ENCODE peak calls at places on chromosomes 2 and 18, in seven cellular contexts. H is osteoblast, V is heart left ventricle, B is HepG2, M is heart right ventricle, Y is GM23338, K is NT2/D1. T is an unnamed sample.

GRCh38 chr2:96868555-96869280 is 1.2 kb downstream of the SEMA4C start:
- DNase-seq in H (peak), V (peak), B (peak), M (peak), Y (peak), K (no peak), T (peak)

GRCh38 chr2:201855356-201855755 is 49.0 kb downstream of the CDK15 start:
- DNase-seq in H (no peak), V (no peak), B (no peak), M (no peak), Y (no peak), K (no peak), T (no peak)

GRCh38 chr18:53033128-53033527 is 693.1 kb downstream of the DCC start:
- DNase-seq in H (no peak), V (no peak), B (no peak), M (no peak), Y (no peak), K (no peak), T (no peak)

GRCh38 chr2:26716769-26717168 is 24.2 kb downstream of the KCNK3 start:
- DNase-seq in H (no peak), V (no peak), B (no peak), M (no peak), Y (no peak), K (no peak), T (no peak)

GRCh38 chr18:27713727-27714080 is 463.2 kb downstream of the CDH2 start:
- DNase-seq in H (peak), V (no peak), B (no peak), M (no peak), Y (no peak), K (no peak), T (peak)

GRCh38 chr2:108574332-108574731 is 40.1 kb downstream of the LIMS1 start:
- DNase-seq in H (no peak), V (no peak), B (no peak), M (no peak), Y (no peak), K (no peak), T (no peak)

GRCh38 chr18:11951390-11951851 is 29.9 kb upstream of the IMPA2 start:
- DNase-seq in H (no peak), V (no peak), B (no peak), M (no peak), Y (peak), K (no peak), T (no peak)

GRCh38 chr2:86772626-86773025 is 18.1 kb downstream of the CD8A start:
- DNase-seq in H (no peak), V (no peak), B (no peak), M (no peak), Y (no peak), K (no peak), T (no peak)

GRCh38 chr2:70123051-70123828 is 36.0 kb downstream of the PCBP1 start:
- DNase-seq in H (peak), V (peak), B (no peak), M (peak), Y (peak), K (peak), T (peak)

GRCh38 chr2:136765736-136766323 is 485 bp downstream of the THSD7B start:
- DNase-seq in H (peak), V (no peak), B (no peak), M (peak), Y (peak), K (no peak), T (peak)

GRCh38 chr18:75132931-75133525 is 75.9 kb downstream of the PTGR3 start:
- DNase-seq in H (peak), V (no peak), B (no peak), M (no peak), Y (no peak), K (no peak), T (no peak)

DNA sequence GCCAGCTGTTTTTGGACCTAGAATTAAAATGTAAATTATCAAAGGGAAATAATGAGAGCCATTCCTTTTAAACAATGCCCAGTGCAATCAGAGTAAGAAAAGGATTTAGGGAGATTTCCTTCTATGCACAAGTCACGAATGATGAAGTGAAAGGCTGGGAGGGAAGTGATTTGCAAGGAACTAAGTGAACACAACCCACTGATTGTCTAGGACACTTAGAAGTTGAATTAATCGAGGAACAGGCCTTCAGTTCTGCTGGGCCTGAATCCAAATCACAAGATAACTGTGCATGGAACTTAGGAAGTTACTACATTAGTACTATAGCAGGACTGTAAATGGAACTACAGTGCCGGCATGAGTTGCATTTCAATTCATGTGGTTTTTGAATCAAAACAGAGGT is 17.7 kb downstream of the MAP2 start:
- DNase-seq in H (no peak), V (no peak), B (no peak), M (no peak), Y (no peak), K (no peak), T (no peak)
- H3K4me3 ChIP-seq in H (no peak), V (no peak), B (no peak), M (no peak), Y (no peak), K (no peak), T (no peak)

GRCh38 chr2:187654535-187654934 is 100.3 kb upstream of the TFPI start:
- DNase-seq in H (no peak), V (peak), B (no peak), M (peak), Y (peak), K (no peak), T (no peak)

GRCh38 chr2:187655001-187655400 is 100.8 kb upstream of the TFPI start:
- DNase-seq in H (no peak), V (no peak), B (no peak), M (no peak), Y (peak), K (no peak), T (no peak)

GRCh38 chr2:187658952-187659525 is 104.8 kb upstream of the TFPI start:
- DNase-seq in H (no peak), V (no peak), B (peak), M (no peak), Y (peak), K (peak), T (peak)

GRCh38 chr2:187656123-187656522 is 101.9 kb upstream of the TFPI start:
- DNase-seq in H (no peak), V (no peak), B (no peak), M (no peak), Y (no peak), K (no peak), T (no peak)
- H3K4me3 ChIP-seq in H (no peak), V (no peak), B (no peak), M (no peak), Y (no peak), K (no peak), T (no peak)

DNA sequence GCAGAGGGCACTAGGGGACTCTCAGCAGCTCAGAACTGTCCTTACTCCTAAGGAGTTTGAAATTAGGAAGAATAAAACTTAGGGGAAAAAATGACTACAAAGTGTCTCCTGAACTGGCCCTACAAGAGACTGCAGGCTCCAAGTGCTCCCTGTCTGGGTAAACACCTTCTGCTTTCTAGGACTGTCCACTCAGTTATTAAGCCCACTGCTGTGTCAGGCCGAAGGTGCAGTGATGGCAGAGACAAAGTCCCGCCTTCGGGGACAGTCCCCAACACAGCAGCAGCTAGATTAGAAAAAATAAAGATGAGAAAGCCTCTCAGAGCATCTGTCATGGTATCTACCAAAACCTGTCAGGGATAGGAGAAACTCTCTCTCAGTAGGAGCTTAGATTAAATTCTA is 28.3 kb downstream of the TWIST2 start:
- DNase-seq in H (no peak), V (no peak), B (no peak), M (no peak), Y (no peak), K (no peak), T (no peak)
- H3K4me3 ChIP-seq in H (no peak), V (no peak), B (no peak), M (no peak), Y (no peak), K (no peak), T (no peak)

DNA sequence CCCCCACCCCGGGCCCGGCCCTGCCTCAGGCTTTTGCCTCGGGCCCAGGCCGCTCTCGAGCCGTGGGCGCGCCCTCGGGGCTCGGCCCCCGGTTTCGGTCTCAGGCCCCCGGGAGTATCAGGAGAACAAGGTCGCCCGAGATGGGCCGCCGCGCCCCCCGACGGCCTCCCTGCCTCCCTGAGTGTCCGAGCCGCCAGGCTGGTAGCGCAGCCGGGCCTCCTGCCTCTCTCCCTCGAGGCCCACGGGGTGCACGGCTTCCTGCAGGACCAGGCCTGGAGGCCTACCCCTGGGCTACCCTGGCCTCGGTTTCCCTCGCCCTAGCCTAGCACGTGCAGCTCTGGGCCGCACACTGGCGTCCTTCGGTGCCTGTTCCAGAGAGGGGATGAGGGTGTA is 8.4 kb downstream of the GBX2 start:
- DNase-seq in H (peak), V (no peak), B (no peak), M (no peak), Y (peak), K (no peak), T (no peak)
- H3K4me3 ChIP-seq in H (no peak), V (no peak), B (no peak), M (no peak), Y (peak), K (peak), T (no peak)

GRCh38 chr18:42274488-42275137 is 319.6 kb downstream of the PIK3C3 start:
- DNase-seq in H (no peak), V (no peak), B (peak), M (no peak), Y (peak), K (peak), T (peak)
- H3K4me3 ChIP-seq in H (no peak), V (no peak), B (no peak), M (no peak), Y (no peak), K (no peak), T (no peak)

GRCh38 chr2:135532581-135532980 is 1.3 kb downstream of the R3HDM1 start:
- DNase-seq in H (peak), V (no peak), B (no peak), M (no peak), Y (no peak), K (no peak), T (peak)
- H3K4me3 ChIP-seq in H (peak), V (peak), B (peak), M (no peak), Y (peak), K (peak), T (peak)

DNA sequence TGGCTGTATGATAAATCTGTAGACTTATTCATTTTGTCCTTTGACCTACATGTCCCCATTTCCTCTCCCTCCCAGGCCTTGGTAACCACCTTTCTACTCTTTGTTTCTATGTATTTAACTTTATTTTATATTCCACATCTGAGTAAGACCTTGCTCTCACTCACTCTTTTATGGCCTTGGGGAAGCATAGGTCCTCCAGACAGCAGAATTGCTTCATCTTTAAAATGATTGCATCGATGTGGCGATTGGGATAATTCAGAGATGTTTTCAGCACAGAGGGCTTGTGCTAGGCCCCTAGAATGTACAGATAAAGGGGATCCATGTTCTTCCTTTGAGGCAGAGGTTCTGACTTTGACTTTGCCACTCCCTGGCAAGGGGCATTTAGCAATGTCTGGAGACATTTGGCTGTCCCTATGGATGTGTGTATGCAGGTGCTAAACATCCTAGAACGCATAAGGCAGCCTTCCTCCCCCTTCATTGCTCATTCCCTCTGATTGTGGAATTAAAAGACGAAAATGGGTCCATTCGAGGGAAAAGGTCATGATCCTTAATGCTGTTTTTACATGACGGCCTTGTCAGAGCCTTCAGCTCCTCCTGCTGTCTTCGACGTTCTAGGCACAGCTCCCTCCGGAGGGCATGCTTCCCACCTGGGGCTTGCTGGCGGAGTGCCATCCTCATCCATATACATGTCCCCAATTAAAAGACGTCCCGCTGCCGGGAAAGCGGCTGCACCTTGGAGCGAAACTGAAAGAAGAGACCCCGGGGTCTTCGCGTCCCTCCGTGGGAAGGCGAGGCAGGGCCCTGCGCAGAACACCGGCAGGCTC is 1.1 kb upstream of the GPR39 start:
- DNase-seq in H (no peak), V (no peak), B (no peak), M (no peak), Y (peak), K (no peak), T (peak)
- H3K4me3 ChIP-seq in H (peak), V (peak), B (peak), M (peak), Y (peak), K (peak), T (peak)

DNA sequence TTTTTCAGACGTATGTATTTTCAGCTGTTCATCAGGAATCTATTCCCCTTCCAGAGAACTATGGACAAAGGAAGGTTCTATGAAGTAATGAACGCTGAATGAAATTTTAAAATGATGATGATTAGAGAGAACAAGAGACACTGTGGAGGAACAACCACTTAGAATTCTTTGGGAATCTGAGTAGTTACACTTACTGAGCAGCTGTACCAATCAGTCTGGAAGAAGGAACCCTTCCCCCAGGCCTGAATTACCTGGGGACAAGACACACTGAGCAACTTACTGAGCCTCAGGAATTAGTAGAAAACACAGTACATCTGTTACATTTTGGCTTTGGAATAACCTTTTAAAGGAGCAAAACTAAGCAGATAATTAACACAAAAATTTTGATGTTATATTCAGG is 1.9 kb downstream of the MSTN start:
- DNase-seq in H (no peak), V (no peak), B (no peak), M (no peak), Y (no peak), K (no peak), T (no peak)
- H3K4me3 ChIP-seq in H (no peak), V (no peak), B (no peak), M (no peak), Y (no peak), K (no peak), T (no peak)

GRCh38 chr2:100409975-100410647 is 7.4 kb downstream of the CHST10 start:
- DNase-seq in H (no peak), V (no peak), B (no peak), M (no peak), Y (no peak), K (no peak), T (no peak)

GRCh38 chr2:100412866-100413265 is 4.6 kb downstream of the CHST10 start:
- DNase-seq in H (no peak), V (no peak), B (no peak), M (no peak), Y (peak), K (peak), T (no peak)

GRCh38 chr2:100413586-100413985 is 3.9 kb downstream of the CHST10 start:
- DNase-seq in H (no peak), V (no peak), B (no peak), M (no peak), Y (peak), K (peak), T (no peak)

GRCh38 chr2:100409461-100409860 is 8.0 kb downstream of the CHST10 start:
- DNase-seq in H (no peak), V (no peak), B (no peak), M (no peak), Y (no peak), K (no peak), T (no peak)

GRCh38 chr2:100411841-100412292 is 5.6 kb downstream of the CHST10 start:
- DNase-seq in H (no peak), V (no peak), B (no peak), M (no peak), Y (peak), K (peak), T (no peak)
- H3K4me3 ChIP-seq in H (no peak), V (no peak), B (no peak), M (no peak), Y (no peak), K (no peak), T (no peak)

GRCh38 chr2:119350311-119350998 is 16.2 kb downstream of the C2orf76 start:
- DNase-seq in H (no peak), V (no peak), B (no peak), M (no peak), Y (peak), K (no peak), T (no peak)
- H3K4me3 ChIP-seq in H (no peak), V (no peak), B (no peak), M (no peak), Y (no peak), K (no peak), T (no peak)

T was measured in GM23248.